ENCODE peak calls at places on chromosomes 12 and 14, in seven cellular contexts. M, E, K, O, C, J and A are unnamed samples.

GRCh38 chr12:5796171-5797091 is 148.6 kb downstream of the ANO2 start:
- DNase-seq in M (peak; percentile 69), E (no peak), K (peak; percentile 50), O (peak; percentile 30), C (no peak), J (no peak), A (peak; percentile 43)

GRCh38 chr12:90199008-90199407 is 490.4 kb upstream of the ATP2B1 start:
- DNase-seq in M (no peak), E (no peak), K (no peak), O (no peak), C (peak; percentile 7), J (no peak), A (no peak)

GRCh38 chr12:59715434-59715833 is 119.6 kb downstream of the SLC16A7 start:
- DNase-seq in M (no peak), E (no peak), K (no peak), O (no peak), C (no peak), J (no peak), A (no peak)

GRCh38 chr12:47741340-47741703 is 16.0 kb upstream of the ENDOU start:
- DNase-seq in M (no peak), E (peak; percentile 92), K (peak; percentile 88), O (peak; percentile 17), C (peak; percentile 12), J (peak; percentile 39), A (peak; percentile 84)

GRCh38 chr12:47754881-47755280 is 3.8 kb downstream of the RAPGEF3 start:
- DNase-seq in M (peak; percentile 62), E (peak; percentile 90), K (no peak), O (no peak), C (no peak), J (no peak), A (peak; percentile 50)

GRCh38 chr14:48725001-48725734 is 861.0 kb downstream of the RPS29 start:
- DNase-seq in M (no peak), E (no peak), K (no peak), O (no peak), C (peak; percentile 63), J (no peak), A (no peak)

GRCh38 chr12:84507914-84508313 is 404.7 kb downstream of the SLC6A15 start:
- DNase-seq in M (no peak), E (no peak), K (peak; percentile 28), O (no peak), C (no peak), J (no peak), A (no peak)

GRCh38 chr14:45201908-45202307 is 51.1 kb downstream of the MIS18BP1 start:
- DNase-seq in M (no peak), E (no peak), K (no peak), O (peak; percentile 17), C (peak; percentile 21), J (no peak), A (no peak)

GRCh38 chr12:53551889-53552291 is 44.6 kb upstream of the NPFF start:
- DNase-seq in M (no peak), E (no peak), K (no peak), O (peak; percentile 30), C (no peak), J (no peak), A (no peak)

GRCh38 chr14:95353664-95354063 is 34.0 kb upstream of the CLMN start:
- DNase-seq in M (no peak), E (no peak), K (no peak), O (no peak), C (no peak), J (no peak), A (no peak)

GRCh38 chr12:11133816-11134215 is 628 bp downstream of the TAS2R30 start:
- DNase-seq in M (no peak), E (no peak), K (no peak), O (no peak), C (no peak), J (no peak), A (no peak)

GRCh38 chr14:35213869-35214387 is 78.3 kb upstream of the PSMA6 start:
- DNase-seq in M (no peak), E (no peak), K (no peak), O (no peak), C (peak; percentile 58), J (no peak), A (no peak)

GRCh38 chr12:64203775-64204174 is 18.3 kb downstream of the KICS2 start:
- DNase-seq in M (no peak), E (no peak), K (no peak), O (no peak), C (no peak), J (no peak), A (no peak)

GRCh38 chr14:103124501-103125001 is 1.3 kb downstream of the TNFAIP2 start:
- DNase-seq in M (no peak), E (peak; percentile 52), K (peak; percentile 14), O (no peak), C (no peak), J (no peak), A (no peak)

GRCh38 chr14:73750161-73750901 is 36.1 kb upstream of the PNMA1 start:
- DNase-seq in M (no peak), E (no peak), K (no peak), O (no peak), C (no peak), J (no peak), A (no peak)

GRCh38 chr12:124433147-124433874 is 134.1 kb downstream of the NCOR2 start:
- DNase-seq in M (no peak), E (peak; percentile 50), K (peak; percentile 86), O (no peak), C (peak; percentile 26), J (no peak), A (peak; percentile 82)

GRCh38 chr12:112297188-112297587 is 85.0 kb downstream of the HECTD4 start:
- DNase-seq in M (no peak), E (no peak), K (no peak), O (no peak), C (no peak), J (no peak), A (no peak)

GRCh38 chr14:69886843-69887242 is 7.6 kb downstream of the SMOC1 start:
- DNase-seq in M (no peak), E (no peak), K (no peak), O (no peak), C (peak; percentile 73), J (no peak), A (no peak)

GRCh38 chr12:102182635-102183034 is 15.0 kb downstream of the PMCH start:
- DNase-seq in M (no peak), E (no peak), K (no peak), O (no peak), C (no peak), J (no peak), A (no peak)

GRCh38 chr14:20623798-20624197 is 17.7 kb downstream of the OR6S1 start:
- DNase-seq in M (no peak), E (no peak), K (no peak), O (no peak), C (no peak), J (no peak), A (no peak)

GRCh38 chr12:28781671-28782652 is 367.1 kb upstream of the FAR2 start:
- DNase-seq in M (no peak), E (no peak), K (no peak), O (no peak), C (no peak), J (no peak), A (peak; percentile 50)

GRCh38 chr12:107359382-107359781 is 266.0 kb upstream of the CRY1 start:
- DNase-seq in M (no peak), E (no peak), K (no peak), O (no peak), C (no peak), J (no peak), A (no peak)

GRCh38 chr12:25594376-25594775 is 41.3 kb upstream of the LMNTD1 start:
- DNase-seq in M (no peak), E (no peak), K (no peak), O (no peak), C (peak; percentile 35), J (no peak), A (no peak)

GRCh38 chr12:66314278-66314677 is 12.0 kb downstream of the HELB start:
- DNase-seq in M (no peak), E (no peak), K (no peak), O (no peak), C (no peak), J (no peak), A (no peak)

DNA sequence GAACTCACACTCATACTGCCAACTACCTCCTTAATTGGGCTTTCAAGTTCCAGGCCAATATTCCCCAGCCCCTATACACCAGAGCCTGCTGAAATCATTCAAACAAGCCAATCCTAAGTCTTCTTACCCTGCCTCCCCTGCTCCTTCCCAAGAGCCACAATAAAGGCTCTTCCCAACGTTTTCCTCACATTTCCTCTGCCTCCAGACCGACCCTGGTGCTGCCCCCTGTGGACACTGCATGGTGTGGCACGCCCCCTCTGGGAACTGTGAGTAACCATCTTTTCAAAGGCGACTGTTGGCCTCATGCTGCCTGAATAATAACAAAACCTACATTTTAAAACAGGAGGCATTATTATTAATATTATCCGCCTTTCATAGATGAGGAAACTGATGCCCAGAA is 111.6 kb upstream of the NOS1 start:
- DNase-seq in M (no peak), E (no peak), K (no peak), O (no peak), C (no peak), J (no peak), A (no peak)
- TF ChIP-seq CTCF in M (peak; percentile 42), E (no peak), K (peak; percentile 46), O (no peak), C (no peak), J (no peak), A (peak; percentile 28)

DNA sequence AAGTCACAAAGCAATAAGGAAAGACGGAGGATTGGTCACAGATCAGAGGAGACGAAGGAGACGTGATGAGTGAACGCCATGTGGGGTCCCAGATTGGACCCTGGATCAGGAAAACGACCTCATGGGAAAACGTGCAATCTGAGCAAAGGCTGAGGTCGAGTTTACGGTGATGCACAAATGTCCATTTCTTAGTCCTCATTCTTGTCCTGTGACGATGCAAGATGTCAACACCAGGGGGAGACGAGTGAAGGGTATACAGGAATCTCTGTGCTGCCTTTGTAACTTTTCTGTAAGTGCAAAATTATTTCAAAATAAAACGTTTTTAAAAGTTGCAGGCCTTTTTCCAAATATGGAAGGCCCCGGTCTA is 329.8 kb downstream of the MED13L start:
- DNase-seq in M (no peak), E (no peak), K (no peak), O (no peak), C (no peak), J (no peak), A (no peak)
- TF ChIP-seq CTCF in M (peak; percentile 37), E (no peak), K (no peak), O (no peak), C (peak; percentile 15), J (no peak), A (no peak)

GRCh38 chr12:82326905-82327503 is 31.2 kb downstream of the CCDC59 start:
- DNase-seq in M (no peak), E (no peak), K (no peak), O (peak; percentile 3), C (peak; percentile 42), J (no peak), A (no peak)
- TF ChIP-seq CTCF in M (peak; percentile 63), E (peak; percentile 15), K (peak; percentile 60), O (peak; percentile 36), C (peak; percentile 53), J (no peak), A (peak; percentile 67)

DNA sequence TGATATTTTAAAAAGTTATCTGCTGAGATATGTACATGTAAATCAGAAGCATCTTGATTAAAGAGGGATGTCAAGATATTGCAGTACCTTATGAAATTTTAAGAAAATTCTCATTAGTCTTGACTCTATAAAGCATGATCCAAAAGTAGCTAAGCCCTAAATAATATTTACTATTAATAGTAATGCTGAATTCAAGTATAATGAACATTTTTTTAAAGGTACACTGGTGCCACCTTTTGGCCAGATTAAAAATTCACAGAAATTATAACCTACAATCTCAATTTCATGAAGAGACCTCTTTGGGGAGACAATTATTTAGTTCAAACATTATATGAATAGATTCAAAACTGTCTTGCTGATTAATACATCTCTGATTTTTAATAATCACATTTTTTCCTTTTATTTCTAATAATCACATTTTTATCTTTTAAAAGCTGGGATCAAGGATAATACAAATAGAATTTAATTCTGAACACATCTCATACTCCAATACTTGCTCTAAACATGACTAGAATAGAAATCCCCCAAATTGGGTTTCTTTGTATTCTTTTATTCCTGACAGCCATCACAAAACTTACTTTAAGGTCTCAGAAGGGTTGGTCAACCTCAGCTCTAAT is 13.4 kb downstream of the AKAP5 start:
- DNase-seq in M (no peak), E (no peak), K (no peak), O (no peak), C (peak; percentile 52), J (no peak), A (no peak)
- TF ChIP-seq CTCF in M (no peak), E (no peak), K (peak; percentile 57), O (peak; percentile 27), C (peak; percentile 36), J (no peak), A (peak; percentile 62)